ENCODE peak calls at places on chromosomes 13 and 19, in seven cellular contexts. V, C, T, K, R, Q and S are unnamed samples.

GRCh38 chr13:31101511-31102170 is 60.1 kb downstream of the HSPH1 start:
- DNase-seq in V (peak), C (no peak), T (no peak), K (no peak), R (no peak), Q (no peak), S (peak)

GRCh38 chr19:42242071-42242511 is 311 bp downstream of the GSK3A start:
- DNase-seq in V (no peak), C (no peak), T (no peak), K (no peak), R (no peak), Q (peak), S (no peak)

GRCh38 chr19:51970718-51971117 is 15.9 kb downstream of the ZNF350 start:
- DNase-seq in V (no peak), C (no peak), T (no peak), K (no peak), R (no peak), Q (no peak), S (no peak)

GRCh38 chr19:28555317-28555716 is 657.6 kb downstream of the UQCRFS1 start:
- DNase-seq in V (no peak), C (no peak), T (no peak), K (no peak), R (no peak), Q (no peak), S (no peak)

GRCh38 chr13:109789262-109789661 is 2.9 kb upstream of the IRS2 start:
- DNase-seq in V (no peak), C (no peak), T (peak), K (peak), R (no peak), Q (no peak), S (no peak)

GRCh38 chr13:37029617-37030016 is 29.0 kb downstream of the EXOSC8 start:
- DNase-seq in V (peak), C (no peak), T (no peak), K (no peak), R (no peak), Q (no peak), S (no peak)

GRCh38 chr19:50214699-50215543 is 11.5 kb downstream of the MYH14 start:
- DNase-seq in V (no peak), C (no peak), T (no peak), K (no peak), R (no peak), Q (no peak), S (no peak)

GRCh38 chr13:98123176-98123575 is 19.7 kb upstream of the FARP1 start:
- DNase-seq in V (no peak), C (no peak), T (peak), K (no peak), R (no peak), Q (no peak), S (no peak)

GRCh38 chr13:23871616-23872220 is 17.5 kb downstream of the MIPEP start:
- DNase-seq in V (peak), C (peak), T (no peak), K (peak), R (no peak), Q (no peak), S (no peak)

GRCh38 chr13:44142911-44143665 is 230.5 kb upstream of the SERP2 start:
- DNase-seq in V (peak), C (no peak), T (no peak), K (no peak), R (no peak), Q (no peak), S (no peak)

GRCh38 chr13:22114630-22115311 is 443.9 kb downstream of the FGF9 start:
- DNase-seq in V (no peak), C (no peak), T (no peak), K (no peak), R (peak), Q (peak), S (no peak)

GRCh38 chr13:98520674-98521449 is 56.0 kb downstream of the STK24 start:
- DNase-seq in V (no peak), C (no peak), T (no peak), K (peak), R (no peak), Q (no peak), S (peak)

GRCh38 chr19:11202488-11203193 is 5.3 kb upstream of the KANK2 start:
- DNase-seq in V (no peak), C (no peak), T (no peak), K (no peak), R (no peak), Q (no peak), S (no peak)

GRCh38 chr19:55115446-55116065 is 1.9 kb downstream of the PPP1R12C start:
- DNase-seq in V (peak), C (no peak), T (no peak), K (no peak), R (no peak), Q (no peak), S (no peak)

GRCh38 chr13:57862879-57863278 is 231.3 kb downstream of the PCDH17 start:
- DNase-seq in V (no peak), C (no peak), T (no peak), K (no peak), R (no peak), Q (no peak), S (no peak)

GRCh38 chr13:94825507-94825906 is 113.2 kb upstream of the SOX21 start:
- DNase-seq in V (peak), C (peak), T (peak), K (peak), R (no peak), Q (no peak), S (peak)

GRCh38 chr13:75907044-75907443 is 270.9 kb downstream of the LMO7 start:
- DNase-seq in V (no peak), C (no peak), T (peak), K (no peak), R (no peak), Q (no peak), S (no peak)

GRCh38 chr13:46171223-46171622 is 10.8 kb downstream of the LCP1 start:
- DNase-seq in V (no peak), C (no peak), T (no peak), K (no peak), R (no peak), Q (no peak), S (no peak)